ENCODE peak calls at places on chromosomes 3 and 15, in nine cellular contexts. Q is putamen; L is kidney; B is COR-L47; V is GM04504; R is ACHN; J is heart left ventricle; W is stimulated activated CD4-positive, alpha-beta T cell treated with anti-CD3 and anti-CD28 coated beads, Interleukin-2, amount 100 ng/mL, for 48 hours; K is neural progenitor cell. G is an unnamed sample.
A peak's percentile ranks its signal among the peaks of the same experiment; 100 is the strongest.

GRCh38 chr3:183533410-183534132 is 21.9 kb downstream of the KLHL6 start:
- DNase-seq in Q (no peak), L (no peak), B (no peak), V (no peak), R (no peak), J (no peak), W (no peak), K (no peak), G (no peak)

GRCh38 chr3:122941233-122942206 is 86.0 kb downstream of the SEMA5B start:
- DNase-seq in Q (no peak), L (peak; percentile 4), B (no peak), V (no peak), R (peak; percentile 7), J (no peak), W (no peak), K (no peak), G (no peak)

GRCh38 chr15:52503788-52504496 is 24.7 kb downstream of the MYO5A start:
- DNase-seq in Q (peak; percentile 59), L (no peak), B (no peak), V (peak; percentile 14), R (no peak), J (no peak), W (no peak), K (no peak), G (no peak)

GRCh38 chr15:40762919-40763800 is 708 bp upstream of the GCHFR start:
- DNase-seq in Q (no peak), L (peak; percentile 89), B (peak; percentile 89), V (no peak), R (peak; percentile 41), J (peak; percentile 66), W (peak; percentile 39), K (peak; percentile 49), G (peak; percentile 32)

GRCh38 chr3:48655586-48655985 is 7.1 kb downstream of the CELSR3 start:
- DNase-seq in Q (no peak), L (no peak), B (no peak), V (no peak), R (no peak), J (no peak), W (no peak), K (no peak), G (peak; percentile 45)

GRCh38 chr3:47366833-47367232 is 14.0 kb upstream of the PTPN23 start:
- DNase-seq in Q (no peak), L (no peak), B (no peak), V (no peak), R (no peak), J (no peak), W (no peak), K (no peak), G (no peak)

GRCh38 chr3:190338717-190339116 is 16.5 kb upstream of the CLDN1 start:
- DNase-seq in Q (no peak), L (no peak), B (no peak), V (no peak), R (no peak), J (no peak), W (no peak), K (no peak), G (no peak)

GRCh38 chr15:26759991-26760390 is 12.9 kb downstream of the GABRB3 start:
- DNase-seq in Q (no peak), L (no peak), B (no peak), V (no peak), R (no peak), J (no peak), W (no peak), K (no peak), G (no peak)

GRCh38 chr3:11548721-11549131 is 95.0 kb downstream of the VGLL4 start:
- DNase-seq in Q (no peak), L (no peak), B (peak; percentile 66), V (peak; percentile 29), R (peak; percentile 64), J (peak; percentile 41), W (no peak), K (no peak), G (no peak)

GRCh38 chr3:82736696-82737277 is 975.3 kb upstream of the GBE1 start:
- DNase-seq in Q (no peak), L (no peak), B (no peak), V (no peak), R (no peak), J (no peak), W (no peak), K (no peak), G (no peak)

GRCh38 chr3:125261031-125261430 is 48.5 kb upstream of the SLC12A8 start:
- DNase-seq in Q (no peak), L (no peak), B (peak; percentile 65), V (no peak), R (no peak), J (no peak), W (no peak), K (no peak), G (no peak)

GRCh38 chr3:51687472-51688205 is 16.6 kb downstream of the TEX264 start:
- DNase-seq in Q (no peak), L (no peak), B (no peak), V (no peak), R (no peak), J (peak; percentile 66), W (no peak), K (no peak), G (no peak)

GRCh38 chr15:28956491-28956890 is 70.7 kb downstream of the APBA2 start:
- DNase-seq in Q (no peak), L (no peak), B (no peak), V (no peak), R (no peak), J (no peak), W (no peak), K (no peak), G (no peak)

GRCh38 chr3:138507524-138507923 is 73.1 kb downstream of the ESYT3 start:
- DNase-seq in Q (no peak), L (no peak), B (no peak), V (no peak), R (no peak), J (no peak), W (no peak), K (no peak), G (no peak)

GRCh38 chr3:99774467-99774866 is 43.2 kb upstream of the CMSS1 start:
- DNase-seq in Q (no peak), L (no peak), B (no peak), V (peak; percentile 72), R (peak; percentile 20), J (no peak), W (no peak), K (no peak), G (no peak)

GRCh38 chr3:160312014-160312624 is 86.9 kb downstream of the C3orf80 start:
- DNase-seq in Q (no peak), L (no peak), B (no peak), V (no peak), R (no peak), J (no peak), W (no peak), K (no peak), G (no peak)

GRCh38 chr3:153257673-153258351 is 95.8 kb downstream of the RAP2B start:
- DNase-seq in Q (no peak), L (no peak), B (no peak), V (no peak), R (no peak), J (no peak), W (no peak), K (no peak), G (no peak)

GRCh38 chr3:16741890-16742289 is 136.7 kb upstream of the DAZL start:
- DNase-seq in Q (no peak), L (no peak), B (no peak), V (no peak), R (no peak), J (peak; percentile 40), W (peak; percentile 14), K (no peak), G (no peak)

GRCh38 chr3:136882575-136882974 is 20.6 kb downstream of the NCK1 start:
- DNase-seq in Q (no peak), L (no peak), B (peak; percentile 7), V (no peak), R (no peak), J (no peak), W (no peak), K (no peak), G (no peak)

GRCh38 chr15:27863000-27863399 is 236.1 kb downstream of the OCA2 start:
- DNase-seq in Q (no peak), L (no peak), B (no peak), V (no peak), R (no peak), J (no peak), W (no peak), K (no peak), G (no peak)

GRCh38 chr3:138186803-138187295 is 252 bp upstream of the ARMC8 start:
- DNase-seq in Q (peak; percentile 92), L (peak; percentile 95), B (peak; percentile 90), V (peak; percentile 64), R (peak; percentile 88), J (peak; percentile 92), W (peak; percentile 82), K (peak; percentile 95), G (peak; percentile 77)

GRCh38 chr15:100520132-100520921 is 8.4 kb downstream of the CERS3 start:
- DNase-seq in Q (no peak), L (no peak), B (no peak), V (no peak), R (no peak), J (no peak), W (no peak), K (no peak), G (no peak)

GRCh38 chr3:190718691-190719090 is 143.8 kb downstream of the GMNC start:
- DNase-seq in Q (no peak), L (no peak), B (no peak), V (peak; percentile 28), R (peak; percentile 35), J (no peak), W (no peak), K (no peak), G (no peak)

GRCh38 chr3:192408721-192409151 is 318.6 kb downstream of the FGF12 start:
- DNase-seq in Q (no peak), L (peak; percentile 64), B (no peak), V (no peak), R (peak; percentile 22), J (peak; percentile 19), W (no peak), K (peak; percentile 60), G (no peak)

GRCh38 chr15:96285715-96286367 is 44.7 kb upstream of the NR2F2 start:
- DNase-seq in Q (no peak), L (peak; percentile 72), B (no peak), V (no peak), R (no peak), J (no peak), W (no peak), K (no peak), G (no peak)

GRCh38 chr3:139481116-139481515 is 4.8 kb upstream of the RBP2 start:
- DNase-seq in Q (no peak), L (no peak), B (no peak), V (no peak), R (no peak), J (no peak), W (no peak), K (no peak), G (no peak)

GRCh38 chr3:179196700-179197099 is 48.5 kb downstream of the PIK3CA start:
- DNase-seq in Q (no peak), L (no peak), B (no peak), V (no peak), R (no peak), J (no peak), W (no peak), K (peak; percentile 20), G (no peak)

GRCh38 chr15:83571820-83572707 is 81.9 kb upstream of the ADAMTSL3 start:
- DNase-seq in Q (peak; percentile 88), L (no peak), B (no peak), V (peak; percentile 9), R (peak; percentile 26), J (no peak), W (no peak), K (peak; percentile 51), G (no peak)